ENCODE peak calls at places on chromosomes 13 and 19, in six cellular contexts. One of them, this sample, is unnamed.

GRCh38 chr13:24716011-24716410 is 35.8 kb downstream of the ATP12A start:
- DNase-seq in GM12878: no peak
- DNase-seq in K562: no peak
- DNase-seq in GM12891: no peak
- DNase-seq in H1: no peak
- DNase-seq in HepG2: no peak
- DNase-seq in this sample: no peak

GRCh38 chr13:53311561-53311960 is 282.9 kb downstream of the OLFM4 start:
- DNase-seq in GM12878: no peak
- DNase-seq in K562: no peak
- DNase-seq in GM12891: no peak
- DNase-seq in H1: no peak
- DNase-seq in HepG2: no peak
- DNase-seq in this sample: no peak

GRCh38 chr13:46660408-46660807 is 107.4 kb downstream of the LRCH1 start:
- DNase-seq in GM12878: no peak
- DNase-seq in K562: no peak
- DNase-seq in GM12891: no peak
- DNase-seq in H1: no peak
- DNase-seq in HepG2: no peak
- DNase-seq in this sample: no peak

GRCh38 chr19:43798546-43799409 is 3.5 kb downstream of the LYPD5 start:
- DNase-seq in GM12878: no peak
- DNase-seq in K562: peak
- DNase-seq in GM12891: no peak
- DNase-seq in H1: no peak
- DNase-seq in HepG2: no peak
- DNase-seq in this sample: peak

GRCh38 chr13:78137404-78138142 is 218.9 kb upstream of the EDNRB start:
- DNase-seq in GM12878: peak
- DNase-seq in K562: peak
- DNase-seq in GM12891: no peak
- DNase-seq in H1: peak
- DNase-seq in HepG2: peak
- DNase-seq in this sample: peak

GRCh38 chr19:11848594-11849263 is at the start of gene ZNF439:
- DNase-seq in GM12878: peak
- DNase-seq in K562: peak
- DNase-seq in GM12891: peak
- DNase-seq in H1: peak
- DNase-seq in HepG2: peak
- DNase-seq in this sample: peak

GRCh38 chr13:109699628-109700071 is 86.7 kb downstream of the IRS2 start:
- DNase-seq in GM12878: no peak
- DNase-seq in K562: peak
- DNase-seq in GM12891: no peak
- DNase-seq in H1: no peak
- DNase-seq in HepG2: no peak
- DNase-seq in this sample: no peak

GRCh38 chr13:106277483-106278154 is 257.8 kb downstream of the EFNB2 start:
- DNase-seq in GM12878: no peak
- DNase-seq in K562: no peak
- DNase-seq in GM12891: no peak
- DNase-seq in H1: no peak
- DNase-seq in HepG2: no peak
- DNase-seq in this sample: no peak

GRCh38 chr19:29507081-29507860 is 18.5 kb upstream of the VSTM2B start:
- DNase-seq in GM12878: no peak
- DNase-seq in K562: no peak
- DNase-seq in GM12891: no peak
- DNase-seq in H1: no peak
- DNase-seq in HepG2: no peak
- DNase-seq in this sample: no peak

GRCh38 chr13:26934096-26934495 is 173.5 kb upstream of the GPR12 start:
- DNase-seq in GM12878: no peak
- DNase-seq in K562: no peak
- DNase-seq in GM12891: no peak
- DNase-seq in H1: no peak
- DNase-seq in HepG2: no peak
- DNase-seq in this sample: no peak

GRCh38 chr19:48739835-48740704 is at the start of gene RASIP1:
- DNase-seq in GM12878: no peak
- DNase-seq in K562: no peak
- DNase-seq in GM12891: no peak
- DNase-seq in H1: no peak
- DNase-seq in HepG2: no peak
- DNase-seq in this sample: no peak

GRCh38 chr13:113951246-113951999 is 22.5 kb downstream of the C13orf46 start:
- DNase-seq in GM12878: no peak
- DNase-seq in K562: peak
- DNase-seq in GM12891: peak
- DNase-seq in H1: peak
- DNase-seq in HepG2: peak
- DNase-seq in this sample: peak

GRCh38 chr19:40604647-40605200 is 3.6 kb downstream of the LTBP4 start:
- DNase-seq in GM12878: no peak
- DNase-seq in K562: peak
- DNase-seq in GM12891: no peak
- DNase-seq in H1: no peak
- DNase-seq in HepG2: no peak
- DNase-seq in this sample: no peak

GRCh38 chr13:21637296-21637695 is 33.3 kb upstream of the MICU2 start:
- DNase-seq in GM12878: no peak
- DNase-seq in K562: peak
- DNase-seq in GM12891: no peak
- DNase-seq in H1: no peak
- DNase-seq in HepG2: peak
- DNase-seq in this sample: no peak

GRCh38 chr13:38421590-38422560 is 72.2 kb downstream of the UFM1 start:
- DNase-seq in GM12878: no peak
- DNase-seq in K562: no peak
- DNase-seq in GM12891: no peak
- DNase-seq in H1: no peak
- DNase-seq in HepG2: no peak
- DNase-seq in this sample: no peak

GRCh38 chr19:19214892-19215291 is 3.1 kb downstream of the NCAN start:
- DNase-seq in GM12878: no peak
- DNase-seq in K562: peak
- DNase-seq in GM12891: no peak
- DNase-seq in H1: no peak
- DNase-seq in HepG2: peak
- DNase-seq in this sample: no peak

GRCh38 chr13:94994506-94994905 is 282.2 kb upstream of the SOX21 start:
- DNase-seq in GM12878: no peak
- DNase-seq in K562: no peak
- DNase-seq in GM12891: no peak
- DNase-seq in H1: no peak
- DNase-seq in HepG2: no peak
- DNase-seq in this sample: no peak

GRCh38 chr19:57288373-57288772 is 8.1 kb downstream of the ZNF460 start:
- DNase-seq in GM12878: no peak
- DNase-seq in K562: no peak
- DNase-seq in GM12891: no peak
- DNase-seq in H1: no peak
- DNase-seq in HepG2: no peak
- DNase-seq in this sample: no peak

GRCh38 chr13:102651392-102651791 is 43.5 kb downstream of the METTL21C start:
- DNase-seq in GM12878: no peak
- DNase-seq in K562: no peak
- DNase-seq in GM12891: no peak
- DNase-seq in H1: no peak
- DNase-seq in HepG2: no peak
- DNase-seq in this sample: no peak

GRCh38 chr13:113122571-113123225 is at the start of gene F10:
- DNase-seq in GM12878: no peak
- DNase-seq in K562: peak
- DNase-seq in GM12891: no peak
- DNase-seq in H1: no peak
- DNase-seq in HepG2: peak
- DNase-seq in this sample: no peak

GRCh38 chr13:32811297-32811800 is 204.9 kb upstream of the KL start:
- DNase-seq in GM12878: peak
- DNase-seq in K562: no peak
- DNase-seq in GM12891: peak
- DNase-seq in H1: no peak
- DNase-seq in HepG2: no peak
- DNase-seq in this sample: peak

GRCh38 chr19:5128932-5129389 is 160.0 kb downstream of the KDM4B start:
- DNase-seq in GM12878: no peak
- DNase-seq in K562: peak
- DNase-seq in GM12891: no peak
- DNase-seq in H1: no peak
- DNase-seq in HepG2: no peak
- DNase-seq in this sample: no peak

GRCh38 chr19:6516018-6516658 is 14.0 kb upstream of the TUBB4A start:
- DNase-seq in GM12878: peak
- DNase-seq in K562: peak
- DNase-seq in GM12891: peak
- DNase-seq in H1: peak
- DNase-seq in HepG2: peak
- DNase-seq in this sample: peak

GRCh38 chr19:54473071-54473941 is at the start of gene CDC42EP5:
- DNase-seq in GM12878: no peak
- DNase-seq in K562: peak
- DNase-seq in GM12891: no peak
- DNase-seq in H1: no peak
- DNase-seq in HepG2: no peak
- DNase-seq in this sample: no peak

GRCh38 chr13:109867766-109868165 is 81.4 kb upstream of the IRS2 start:
- DNase-seq in GM12878: no peak
- DNase-seq in K562: no peak
- DNase-seq in GM12891: no peak
- DNase-seq in H1: no peak
- DNase-seq in HepG2: no peak
- DNase-seq in this sample: no peak

GRCh38 chr19:58561373-58562125 is 3.1 kb upstream of the UBE2M start:
- DNase-seq in GM12878: no peak
- DNase-seq in K562: no peak
- DNase-seq in GM12891: no peak
- DNase-seq in H1: no peak
- DNase-seq in HepG2: no peak
- DNase-seq in this sample: no peak

GRCh38 chr19:2729943-2730818 is 9.0 kb upstream of the DIRAS1 start:
- DNase-seq in GM12878: no peak
- DNase-seq in K562: no peak
- DNase-seq in GM12891: no peak
- DNase-seq in H1: no peak
- DNase-seq in HepG2: no peak
- DNase-seq in this sample: peak

GRCh38 chr19:38852231-38853044 is 2.7 kb upstream of the HNRNPL start:
- DNase-seq in GM12878: no peak
- DNase-seq in K562: peak
- DNase-seq in GM12891: no peak
- DNase-seq in H1: no peak
- DNase-seq in HepG2: no peak
- DNase-seq in this sample: no peak

GRCh38 chr19:17026706-17027427 is at the start of gene CPAMD8:
- DNase-seq in GM12878: no peak
- DNase-seq in K562: no peak
- DNase-seq in GM12891: no peak
- DNase-seq in H1: no peak
- DNase-seq in HepG2: no peak
- DNase-seq in this sample: no peak

GRCh38 chr13:46598820-46599180 is 45.8 kb downstream of the LRCH1 start:
- DNase-seq in GM12878: no peak
- DNase-seq in K562: no peak
- DNase-seq in GM12891: no peak
- DNase-seq in H1: no peak
- DNase-seq in HepG2: no peak
- DNase-seq in this sample: no peak

GRCh38 chr19:31253816-31254551 is 95.3 kb downstream of the TSHZ3 start:
- DNase-seq in GM12878: no peak
- DNase-seq in K562: no peak
- DNase-seq in GM12891: no peak
- DNase-seq in H1: no peak
- DNase-seq in HepG2: no peak
- DNase-seq in this sample: no peak

GRCh38 chr19:46391296-46392251 is 21.8 kb downstream of the CCDC8 start:
- DNase-seq in GM12878: no peak
- DNase-seq in K562: no peak
- DNase-seq in GM12891: no peak
- DNase-seq in H1: no peak
- DNase-seq in HepG2: no peak
- DNase-seq in this sample: no peak
- TF ChIP-seq POLR2A in GM12878: no peak
- TF ChIP-seq POLR2A in K562: no peak
- TF ChIP-seq POLR2A in GM12891: no peak
- TF ChIP-seq POLR2A in H1: no peak
- TF ChIP-seq POLR2A in HepG2: no peak
- TF ChIP-seq POLR2A in this sample: no peak

GRCh38 chr13:98484289-98485219 is 92.4 kb downstream of the STK24 start:
- DNase-seq in GM12878: no peak
- DNase-seq in K562: peak
- DNase-seq in GM12891: no peak
- DNase-seq in H1: no peak
- DNase-seq in HepG2: peak
- DNase-seq in this sample: no peak
- TF ChIP-seq POLR2AphosphoS5 in GM12878: no peak
- TF ChIP-seq POLR2AphosphoS5 in K562: no peak
- TF ChIP-seq POLR2AphosphoS5 in GM12891: no peak
- TF ChIP-seq POLR2AphosphoS5 in H1: peak
- TF ChIP-seq POLR2AphosphoS5 in HepG2: no peak
- TF ChIP-seq POLR2AphosphoS5 in this sample: no peak

DNA sequence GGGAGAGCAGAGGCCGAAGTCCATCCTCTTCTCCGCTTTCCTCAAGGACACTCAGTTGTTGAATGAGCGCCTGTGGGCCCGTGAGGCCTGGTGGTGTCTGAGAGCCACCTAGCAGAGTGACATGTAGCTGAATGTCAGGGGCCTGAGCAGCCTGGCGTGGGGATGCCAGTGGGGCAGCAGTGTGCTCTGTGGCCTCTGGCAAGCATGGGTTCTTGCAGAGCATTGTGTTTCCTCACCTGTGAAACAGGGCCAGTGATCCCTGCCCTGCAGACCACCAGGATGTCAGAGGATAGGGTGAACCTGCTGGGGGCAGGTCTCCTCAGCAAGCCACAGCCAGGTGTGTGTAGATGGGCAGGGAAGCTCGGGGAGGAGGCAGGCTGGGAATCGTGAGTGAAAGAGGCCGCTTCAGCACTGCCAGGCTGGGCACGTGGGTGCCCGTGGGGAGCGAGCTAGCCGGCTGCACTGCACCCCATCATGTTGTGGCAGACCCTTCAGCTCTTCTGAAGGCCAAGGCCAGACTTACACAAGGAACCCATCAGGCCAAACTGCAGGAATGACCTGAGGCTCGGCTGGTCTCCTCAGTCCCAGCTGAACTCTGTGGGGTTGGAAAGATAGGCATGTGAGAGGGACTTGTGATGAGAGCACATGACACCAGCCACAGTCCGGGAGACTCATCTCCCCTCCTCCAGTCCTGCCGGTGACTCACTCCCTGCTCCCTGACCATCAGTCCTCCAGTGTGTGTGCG is 5.0 kb downstream of the PPP1R37 start:
- DNase-seq in GM12878: no peak
- DNase-seq in K562: peak
- DNase-seq in GM12891: no peak
- DNase-seq in H1: no peak
- DNase-seq in HepG2: peak
- DNase-seq in this sample: no peak
- TF ChIP-seq TAF1 in GM12878: no peak
- TF ChIP-seq TAF1 in K562: no peak
- TF ChIP-seq TAF1 in GM12891: no peak
- TF ChIP-seq TAF1 in H1: no peak
- TF ChIP-seq TAF1 in HepG2: no peak
- TF ChIP-seq TAF1 in this sample: no peak

GRCh38 chr13:107516517-107516916 is 698.8 kb downstream of the LIG4 start:
- DNase-seq in GM12878: no peak
- DNase-seq in K562: no peak
- DNase-seq in GM12891: no peak
- DNase-seq in H1: no peak
- DNase-seq in HepG2: no peak
- DNase-seq in this sample: no peak
- TF ChIP-seq POLR2A in GM12878: no peak
- TF ChIP-seq POLR2A in K562: no peak
- TF ChIP-seq POLR2A in GM12891: no peak
- TF ChIP-seq POLR2A in H1: no peak
- TF ChIP-seq POLR2A in HepG2: no peak
- TF ChIP-seq POLR2A in this sample: no peak

This sample was measured in GM12892.